ENCODE peak calls at places on chromosomes 1 and 21, in ten cellular contexts. N is tibial nerve; U is CD8-positive, alpha-beta T cell; S is HCT116; E is spleen; C is glutamatergic neuron; H is adrenal gland; G is AG10803; B is Caco-2; Z is lower leg skin. D is an unnamed sample.

GRCh38 chr1:79667848-79668696 is 661.5 kb upstream of the ADGRL4 start:
- DNase-seq in N (no peak), U (no peak), S (no peak), E (no peak), C (no peak), H (no peak), G (no peak), B (no peak), Z (no peak), D (no peak)

GRCh38 chr1:175072131-175072941 is 4.7 kb downstream of the TNN start:
- DNase-seq in N (no peak), U (no peak), S (no peak), E (no peak), C (peak), H (no peak), G (peak), B (no peak), Z (no peak), D (no peak)

GRCh38 chr1:22208973-22209378 is 66.1 kb upstream of the WNT4 start:
- DNase-seq in N (no peak), U (no peak), S (no peak), E (peak), C (peak), H (no peak), G (no peak), B (no peak), Z (no peak), D (no peak)

GRCh38 chr1:248926401-248927182 is 20.6 kb downstream of the PGBD2 start:
- DNase-seq in N (no peak), U (no peak), S (no peak), E (no peak), C (no peak), H (no peak), G (peak), B (no peak), Z (no peak), D (no peak)

GRCh38 chr1:921011-921837 is 2.5 kb upstream of the SAMD11 start:
- DNase-seq in N (no peak), U (no peak), S (peak), E (no peak), C (peak), H (peak), G (peak), B (peak), Z (no peak), D (peak)

GRCh38 chr1:226584164-226584563 is 35.6 kb downstream of the STUM start:
- DNase-seq in N (no peak), U (no peak), S (no peak), E (peak), C (no peak), H (no peak), G (no peak), B (no peak), Z (no peak), D (no peak)

GRCh38 chr1:81695741-81696140 is 105.0 kb upstream of the ADGRL2 start:
- DNase-seq in N (no peak), U (no peak), S (no peak), E (no peak), C (no peak), H (peak), G (peak), B (no peak), Z (no peak), D (no peak)

GRCh38 chr1:202639500-202639899 is 70.8 kb downstream of the SYT2 start:
- DNase-seq in N (no peak), U (no peak), S (no peak), E (no peak), C (no peak), H (no peak), G (peak), B (no peak), Z (no peak), D (no peak)

GRCh38 chr1:66182551-66183178 is 351.3 kb upstream of the SGIP1 start:
- DNase-seq in N (no peak), U (peak), S (no peak), E (no peak), C (no peak), H (peak), G (peak), B (no peak), Z (no peak), D (no peak)

GRCh38 chr1:168236836-168237611 is 11.2 kb downstream of the SFT2D2 start:
- DNase-seq in N (no peak), U (no peak), S (no peak), E (no peak), C (no peak), H (peak), G (no peak), B (no peak), Z (no peak), D (no peak)

GRCh38 chr21:20627594-20627993 is 370.6 kb upstream of the NCAM2 start:
- DNase-seq in N (no peak), U (no peak), S (no peak), E (no peak), C (no peak), H (no peak), G (no peak), B (no peak), Z (no peak), D (no peak)

GRCh38 chr1:53063744-53064515 is 1.9 kb downstream of the PODN start:
- DNase-seq in N (no peak), U (no peak), S (no peak), E (no peak), C (no peak), H (no peak), G (no peak), B (no peak), Z (no peak), D (no peak)

GRCh38 chr21:35266546-35266945 is 217.4 kb upstream of the RUNX1 start:
- DNase-seq in N (no peak), U (no peak), S (no peak), E (no peak), C (no peak), H (no peak), G (no peak), B (no peak), Z (no peak), D (no peak)

GRCh38 chr1:3713840-3714239 is 38.4 kb upstream of the CCDC27 start:
- DNase-seq in N (no peak), U (no peak), S (no peak), E (no peak), C (no peak), H (no peak), G (no peak), B (no peak), Z (no peak), D (no peak)

GRCh38 chr1:156236164-156236563 is 5.8 kb upstream of the BGLAP start:
- DNase-seq in N (no peak), U (no peak), S (no peak), E (no peak), C (no peak), H (no peak), G (no peak), B (no peak), Z (no peak), D (no peak)

GRCh38 chr21:45278156-45278911 is 9.4 kb downstream of the POFUT2 start:
- DNase-seq in N (no peak), U (no peak), S (no peak), E (peak), C (no peak), H (no peak), G (no peak), B (no peak), Z (no peak), D (no peak)

GRCh38 chr1:228867093-228867950 is 132.0 kb downstream of the RHOU start:
- DNase-seq in N (no peak), U (no peak), S (no peak), E (no peak), C (peak), H (no peak), G (no peak), B (no peak), Z (peak), D (no peak)

GRCh38 chr1:3679098-3679555 is 26.8 kb downstream of the TP73 start:
- DNase-seq in N (no peak), U (no peak), S (no peak), E (no peak), C (no peak), H (no peak), G (no peak), B (no peak), Z (no peak), D (no peak)

GRCh38 chr1:41474490-41475271 is 9.8 kb downstream of the EDN2 start:
- DNase-seq in N (no peak), U (no peak), S (no peak), E (peak), C (peak), H (peak), G (no peak), B (no peak), Z (peak), D (no peak)

GRCh38 chr1:99600782-99601181 is 45.1 kb upstream of the PALMD start:
- DNase-seq in N (no peak), U (no peak), S (no peak), E (no peak), C (no peak), H (no peak), G (peak), B (no peak), Z (no peak), D (no peak)

GRCh38 chr21:36375994-36376393 is 9.2 kb upstream of the CHAF1B start:
- DNase-seq in N (no peak), U (no peak), S (no peak), E (no peak), C (no peak), H (no peak), G (no peak), B (no peak), Z (no peak), D (no peak)

GRCh38 chr1:39333296-39333695 is 128.8 kb downstream of the MACF1 start:
- DNase-seq in N (no peak), U (no peak), S (no peak), E (no peak), C (no peak), H (peak), G (peak), B (no peak), Z (no peak), D (no peak)

GRCh38 chr1:82141393-82141792 is 340.7 kb downstream of the ADGRL2 start:
- DNase-seq in N (no peak), U (no peak), S (no peak), E (no peak), C (no peak), H (no peak), G (no peak), B (no peak), Z (no peak), D (no peak)

GRCh38 chr1:233341117-233341516 is 13.6 kb downstream of the MAP3K21 start:
- DNase-seq in N (no peak), U (no peak), S (no peak), E (no peak), C (no peak), H (no peak), G (no peak), B (no peak), Z (no peak), D (no peak)

GRCh38 chr21:45004059-45004422 is 64.2 kb downstream of the SLX9 start:
- DNase-seq in N (no peak), U (no peak), S (no peak), E (peak), C (peak), H (no peak), G (no peak), B (no peak), Z (no peak), D (no peak)

GRCh38 chr1:192810253-192810880 is 1.5 kb downstream of the RGS2 start:
- DNase-seq in N (no peak), U (no peak), S (no peak), E (no peak), C (no peak), H (peak), G (no peak), B (no peak), Z (no peak), D (no peak)

GRCh38 chr1:28893403-28894102 is 20.8 kb upstream of the EPB41 start:
- DNase-seq in N (no peak), U (no peak), S (no peak), E (peak), C (peak), H (peak), G (peak), B (no peak), Z (no peak), D (no peak)

GRCh38 chr1:32967863-32968571 is 3.4 kb upstream of the RNF19B start:
- DNase-seq in N (no peak), U (no peak), S (no peak), E (no peak), C (no peak), H (no peak), G (no peak), B (no peak), Z (no peak), D (no peak)

GRCh38 chr1:24558902-24559791 is 3.3 kb downstream of the NCMAP start:
- DNase-seq in N (peak), U (no peak), S (peak), E (peak), C (no peak), H (peak), G (peak), B (no peak), Z (peak), D (no peak)

GRCh38 chr1:196148367-196148970 is 459.8 kb downstream of the KCNT2 start:
- DNase-seq in N (no peak), U (no peak), S (peak), E (no peak), C (no peak), H (no peak), G (peak), B (peak), Z (no peak), D (no peak)

GRCh38 chr1:33392639-33393038 is 38.3 kb downstream of the PHC2 start:
- DNase-seq in N (no peak), U (no peak), S (no peak), E (no peak), C (no peak), H (no peak), G (peak), B (no peak), Z (no peak), D (no peak)

GRCh38 chr1:209651148-209651547 is 1.1 kb downstream of the LAMB3 start:
- DNase-seq in N (no peak), U (peak), S (peak), E (peak), C (no peak), H (peak), G (peak), B (peak), Z (peak), D (no peak)

GRCh38 chr21:35450830-35451229 is 401.7 kb upstream of the RUNX1 start:
- DNase-seq in N (no peak), U (no peak), S (no peak), E (no peak), C (no peak), H (no peak), G (no peak), B (no peak), Z (no peak), D (no peak)

GRCh38 chr1:190416239-190416638 is 61.4 kb downstream of the BRINP3 start:
- DNase-seq in N (no peak), U (no peak), S (no peak), E (no peak), C (no peak), H (no peak), G (no peak), B (no peak), Z (no peak), D (no peak)

GRCh38 chr1:121418369-121419049 is 233.7 kb downstream of the SRGAP2C start:
- DNase-seq in N (no peak), U (no peak), S (no peak), E (no peak), C (peak), H (no peak), G (no peak), B (no peak), Z (no peak), D (no peak)

GRCh38 chr1:151371340-151371739 is 1.2 kb downstream of the SELENBP1 start:
- DNase-seq in N (peak), U (no peak), S (no peak), E (no peak), C (no peak), H (peak), G (peak), B (no peak), Z (peak), D (no peak)

GRCh38 chr1:70462611-70463010 is 51.5 kb downstream of the CTH start:
- DNase-seq in N (no peak), U (no peak), S (no peak), E (no peak), C (no peak), H (no peak), G (no peak), B (no peak), Z (no peak), D (no peak)

GRCh38 chr1:40508375-40509341 is at the start of gene EXO5:
- DNase-seq in N (peak), U (peak), S (no peak), E (peak), C (peak), H (peak), G (peak), B (peak), Z (peak), D (peak)

GRCh38 chr1:167127661-167128060 is 33.8 kb downstream of the STYXL2 start:
- DNase-seq in N (no peak), U (no peak), S (no peak), E (no peak), C (no peak), H (no peak), G (no peak), B (no peak), Z (no peak), D (no peak)

GRCh38 chr1:167126811-167127210 is 32.9 kb downstream of the STYXL2 start:
- DNase-seq in N (no peak), U (no peak), S (no peak), E (no peak), C (no peak), H (no peak), G (no peak), B (no peak), Z (no peak), D (no peak)

GRCh38 chr1:167126317-167126716 is 32.4 kb downstream of the STYXL2 start:
- DNase-seq in N (no peak), U (no peak), S (no peak), E (no peak), C (no peak), H (no peak), G (no peak), B (no peak), Z (no peak), D (no peak)

GRCh38 chr1:167127236-167127635 is 33.4 kb downstream of the STYXL2 start:
- DNase-seq in N (no peak), U (no peak), S (no peak), E (no peak), C (no peak), H (no peak), G (no peak), B (no peak), Z (no peak), D (no peak)

GRCh38 chr1:167128261-167129227 is 34.7 kb downstream of the STYXL2 start:
- DNase-seq in N (no peak), U (no peak), S (no peak), E (no peak), C (no peak), H (no peak), G (no peak), B (no peak), Z (no peak), D (no peak)
- TF ChIP-seq CTCF in N (no peak), U (peak), S (peak), E (no peak), C (no peak), H (no peak), G (no peak), B (no peak), Z (no peak), D (no peak)

GRCh38 chr1:17507916-17508315 is 31.6 kb upstream of the ARHGEF10L start:
- DNase-seq in N (no peak), U (no peak), S (no peak), E (no peak), C (no peak), H (no peak), G (no peak), B (peak), Z (no peak), D (no peak)

GRCh38 chr1:17513131-17513530 is 26.4 kb upstream of the ARHGEF10L start:
- DNase-seq in N (no peak), U (no peak), S (no peak), E (no peak), C (no peak), H (no peak), G (no peak), B (no peak), Z (no peak), D (no peak)

GRCh38 chr1:17511188-17511587 is 28.3 kb upstream of the ARHGEF10L start:
- DNase-seq in N (no peak), U (no peak), S (no peak), E (no peak), C (no peak), H (no peak), G (no peak), B (no peak), Z (no peak), D (no peak)

GRCh38 chr1:17509320-17509719 is 30.2 kb upstream of the ARHGEF10L start:
- DNase-seq in N (no peak), U (no peak), S (no peak), E (no peak), C (no peak), H (no peak), G (no peak), B (no peak), Z (no peak), D (no peak)

GRCh38 chr1:17510138-17510537 is 29.4 kb upstream of the ARHGEF10L start:
- DNase-seq in N (no peak), U (no peak), S (no peak), E (no peak), C (no peak), H (no peak), G (no peak), B (no peak), Z (no peak), D (no peak)
- TF ChIP-seq CTCF in N (no peak), U (no peak), S (no peak), E (no peak), C (no peak), H (no peak), G (no peak), B (no peak), Z (no peak), D (no peak)

DNA sequence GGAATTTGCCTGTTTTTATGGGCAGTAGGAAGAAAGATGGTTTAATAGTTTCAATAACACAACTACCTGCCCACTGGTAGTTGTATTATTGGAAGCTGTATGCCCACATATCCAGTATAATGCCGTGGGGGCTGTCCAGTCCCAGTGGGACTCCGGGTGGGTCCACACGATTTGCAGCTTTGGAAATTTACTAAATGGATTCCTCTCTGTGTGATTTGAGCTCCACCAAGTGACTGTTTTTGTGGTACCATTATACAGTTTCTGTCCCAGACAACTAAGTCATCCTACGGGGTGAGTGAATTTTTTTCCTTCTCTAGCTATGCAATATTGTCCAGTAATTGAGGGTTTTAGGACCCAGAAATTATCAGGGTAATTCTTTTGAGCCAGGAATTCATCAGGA is 86.8 kb downstream of the PLA2G4A start:
- DNase-seq in N (no peak), U (no peak), S (no peak), E (no peak), C (no peak), H (no peak), G (no peak), B (no peak), Z (no peak), D (no peak)
- TF ChIP-seq CTCF in N (peak), U (no peak), S (no peak), E (no peak), C (no peak), H (no peak), G (no peak), B (no peak), Z (no peak), D (no peak)

GRCh38 chr1:161731241-161731640 is 9.9 kb downstream of the FCRLB start:
- DNase-seq in N (no peak), U (no peak), S (no peak), E (no peak), C (no peak), H (no peak), G (no peak), B (no peak), Z (no peak), D (no peak)

GRCh38 chr1:161732319-161732718 is 11.0 kb downstream of the FCRLB start:
- DNase-seq in N (no peak), U (no peak), S (no peak), E (no peak), C (no peak), H (no peak), G (no peak), B (no peak), Z (no peak), D (no peak)

GRCh38 chr1:161728376-161729226 is 7.3 kb downstream of the FCRLB start:
- DNase-seq in N (no peak), U (no peak), S (no peak), E (no peak), C (no peak), H (no peak), G (no peak), B (no peak), Z (no peak), D (no peak)

GRCh38 chr1:161727343-161727924 is 6.1 kb downstream of the FCRLB start:
- DNase-seq in N (no peak), U (peak), S (no peak), E (no peak), C (no peak), H (no peak), G (peak), B (no peak), Z (no peak), D (no peak)

GRCh38 chr1:161730050-161730564 is 8.8 kb downstream of the FCRLB start:
- DNase-seq in N (no peak), U (no peak), S (no peak), E (no peak), C (no peak), H (no peak), G (peak), B (no peak), Z (no peak), D (no peak)
- TF ChIP-seq CTCF in N (no peak), U (no peak), S (no peak), E (no peak), C (no peak), H (no peak), G (no peak), B (no peak), Z (no peak), D (no peak)